ENCODE peak calls at places on chromosomes 6 and 20, in six cellular contexts. P, R, H, F, E and W are unnamed samples.

GRCh38 chr20:41872986-41873385 is 254.8 kb upstream of the CHD6 start:
- DNase-seq in R (no peak), H (no peak), E (no peak), F (no peak), P (no peak), W (no peak)

GRCh38 chr6:25311251-25311910 is 32.2 kb downstream of the CARMIL1 start:
- DNase-seq in E (peak), H (no peak), R (no peak), F (no peak), P (no peak), W (no peak)

GRCh38 chr6:79544299-79544927 is 7.2 kb upstream of the LCA5 start:
- DNase-seq in E (no peak), F (no peak), P (no peak), H (peak), R (no peak), W (no peak)

GRCh38 chr6:71080151-71080550 is 123.3 kb upstream of the B3GAT2 start:
- DNase-seq in F (no peak), R (no peak), E (no peak), P (no peak), H (no peak), W (no peak)

GRCh38 chr6:109595998-109596397 is 95.0 kb downstream of the AK9 start:
- DNase-seq in H (no peak), F (no peak), P (no peak), R (no peak), E (peak), W (no peak)

GRCh38 chr6:102812242-102812641 is 1418.7 kb downstream of the GRIK2 start:
- DNase-seq in H (no peak), F (no peak), R (no peak), P (no peak), E (no peak), W (no peak)

GRCh38 chr6:166774292-166774691 is 147.2 kb upstream of the RPS6KA2 start:
- DNase-seq in E (peak), F (no peak), P (no peak), H (no peak), R (no peak), W (no peak)

GRCh38 chr6:44649365-44650025 is 262.0 kb downstream of the CDC5L start:
- DNase-seq in E (peak), R (no peak), F (no peak), H (no peak), P (no peak), W (peak)

GRCh38 chr6:148240463-148240845 is 102.2 kb upstream of the SASH1 start:
- DNase-seq in E (no peak), H (no peak), R (no peak), P (no peak), F (no peak), W (no peak)

GRCh38 chr20:47348539-47349142 is 7.9 kb downstream of the ZMYND8 start:
- DNase-seq in F (no peak), H (peak), R (no peak), P (peak), E (no peak), W (no peak)

GRCh38 chr6:42190784-42191183 is 4.0 kb downstream of the GUCA1B start:
- DNase-seq in F (no peak), H (no peak), P (no peak), R (no peak), E (no peak), W (no peak)

GRCh38 chr6:81166770-81167169 is 585.7 kb downstream of the TENT5A start:
- DNase-seq in H (no peak), P (no peak), R (no peak), F (no peak), E (no peak), W (no peak)

GRCh38 chr6:4860387-4860786 is 84.2 kb downstream of the CDYL start:
- DNase-seq in P (no peak), E (no peak), R (no peak), F (no peak), H (no peak), W (no peak)

GRCh38 chr6:33126101-33126714 is 50.4 kb downstream of the HLA-DPB1 start:
- DNase-seq in E (peak), H (peak), F (peak), R (peak), P (peak), W (no peak)

GRCh38 chr6:36657942-36658544 is 20.5 kb upstream of the CDKN1A start:
- DNase-seq in P (no peak), F (no peak), R (no peak), H (no peak), E (peak), W (no peak)

GRCh38 chr6:148203970-148204369 is 138.7 kb upstream of the SASH1 start:
- DNase-seq in P (no peak), R (peak), H (no peak), E (no peak), F (peak), W (no peak)